ENCODE peak calls at places on chromosomes 6 and 20, in four cellular contexts. I, X, D and Q are unnamed samples.

GRCh38 chr20:62737271-62737761 is 28.7 kb downstream of the NTSR1 start:
- DNase-seq in I (no peak), X (no peak), D (no peak), Q (no peak)

GRCh38 chr20:32737371-32738223 is 5.7 kb downstream of the COMMD7 start:
- DNase-seq in I (no peak), X (no peak), D (no peak), Q (no peak)

GRCh38 chr20:35702051-35702823 is 3.0 kb downstream of the ROMO1 start:
- DNase-seq in I (no peak), X (no peak), D (no peak), Q (no peak)

GRCh38 chr6:140101818-140102217 is 727.4 kb upstream of the CITED2 start:
- DNase-seq in I (no peak), X (no peak), D (no peak), Q (no peak)

GRCh38 chr6:22471746-22472145 is 97.6 kb upstream of the HDGFL1 start:
- DNase-seq in I (no peak), X (no peak), D (no peak), Q (no peak)

GRCh38 chr6:89239338-89239737 is 22.2 kb upstream of the GABRR1 start:
- DNase-seq in I (no peak), X (no peak), D (no peak), Q (no peak)

GRCh38 chr6:75642314-75642713 is 40.6 kb downstream of the SENP6 start:
- DNase-seq in I (no peak), X (no peak), D (no peak), Q (no peak)

GRCh38 chr6:44464527-44465310 is 77.2 kb downstream of the CDC5L start:
- DNase-seq in I (no peak), X (no peak), D (no peak), Q (no peak)

GRCh38 chr6:81818778-81819491 is 66.5 kb upstream of the TENT5A start:
- DNase-seq in I (no peak), X (no peak), D (no peak), Q (no peak)

GRCh38 chr6:111248789-111249188 is 161.5 kb downstream of the SLC16A10 start:
- DNase-seq in I (no peak), X (no peak), D (no peak), Q (no peak)

GRCh38 chr20:402898-403581 is 5.1 kb upstream of the RBCK1 start:
- DNase-seq in I (no peak), X (no peak), D (no peak), Q (no peak)

GRCh38 chr20:1273366-1273765 is 7.3 kb downstream of the SNPH start:
- DNase-seq in I (no peak), X (no peak), D (no peak), Q (no peak)